ENCODE peak calls at places on chromosomes 11 and 22, in six cellular contexts. One of them, this sample, is unnamed.

GRCh38 chr11:120068114-120068573 is 69.8 kb downstream of the TRIM29 start:
- DNase-seq in AG04450: peak; percentile 0
- DNase-seq in WTC11: no peak
- DNase-seq in IMR-90: peak; percentile 47
- DNase-seq in foreskin keratinocyte: no peak
- DNase-seq in activated B cell treated with CpG ODN at 0.5 μM for 24 hours: no peak
- DNase-seq in this sample: no peak

GRCh38 chr11:32508780-32509179 is 73.4 kb upstream of the WT1 start:
- DNase-seq in WTC11: no peak
- DNase-seq in activated B cell treated with CpG ODN at 0.5 μM for 24 hours: no peak
- DNase-seq in IMR-90: no peak
- DNase-seq in AG04450: no peak
- DNase-seq in foreskin keratinocyte: no peak
- DNase-seq in this sample: no peak

GRCh38 chr11:35354644-35355043 is 64.7 kb downstream of the SLC1A2 start:
- DNase-seq in activated B cell treated with CpG ODN at 0.5 μM for 24 hours: no peak
- DNase-seq in foreskin keratinocyte: no peak
- DNase-seq in WTC11: no peak
- DNase-seq in AG04450: no peak
- DNase-seq in IMR-90: peak; percentile 38
- DNase-seq in this sample: no peak

GRCh38 chr11:109508185-109508584 is 86.2 kb downstream of the C11orf87 start:
- DNase-seq in IMR-90: no peak
- DNase-seq in WTC11: no peak
- DNase-seq in activated B cell treated with CpG ODN at 0.5 μM for 24 hours: no peak
- DNase-seq in AG04450: no peak
- DNase-seq in foreskin keratinocyte: no peak
- DNase-seq in this sample: no peak

GRCh38 chr22:19554834-19555404 is 30.7 kb upstream of the CLDN5 start:
- DNase-seq in activated B cell treated with CpG ODN at 0.5 μM for 24 hours: no peak
- DNase-seq in IMR-90: peak; percentile 35
- DNase-seq in foreskin keratinocyte: no peak
- DNase-seq in WTC11: peak; percentile 74
- DNase-seq in AG04450: no peak
- DNase-seq in this sample: no peak

GRCh38 chr11:116581349-116581748 is 191.4 kb downstream of the BUD13 start:
- DNase-seq in WTC11: no peak
- DNase-seq in activated B cell treated with CpG ODN at 0.5 μM for 24 hours: no peak
- DNase-seq in IMR-90: no peak
- DNase-seq in foreskin keratinocyte: no peak
- DNase-seq in AG04450: no peak
- DNase-seq in this sample: no peak

GRCh38 chr11:134794192-134794591 is 382.1 kb upstream of the B3GAT1 start:
- DNase-seq in WTC11: no peak
- DNase-seq in foreskin keratinocyte: no peak
- DNase-seq in IMR-90: no peak
- DNase-seq in AG04450: no peak
- DNase-seq in activated B cell treated with CpG ODN at 0.5 μM for 24 hours: no peak
- DNase-seq in this sample: no peak

GRCh38 chr11:93085097-93085496 is 112.7 kb downstream of the SLC36A4 start:
- DNase-seq in IMR-90: peak; percentile 44
- DNase-seq in AG04450: no peak
- DNase-seq in foreskin keratinocyte: no peak
- DNase-seq in WTC11: no peak
- DNase-seq in activated B cell treated with CpG ODN at 0.5 μM for 24 hours: no peak
- DNase-seq in this sample: peak; percentile 18

GRCh38 chr11:59255281-59255680 is 42.6 kb upstream of the MPEG1 start:
- DNase-seq in IMR-90: no peak
- DNase-seq in activated B cell treated with CpG ODN at 0.5 μM for 24 hours: no peak
- DNase-seq in WTC11: no peak
- DNase-seq in AG04450: no peak
- DNase-seq in foreskin keratinocyte: no peak
- DNase-seq in this sample: no peak

GRCh38 chr11:121420398-121420797 is 31.7 kb upstream of the SORL1 start:
- DNase-seq in IMR-90: no peak
- DNase-seq in AG04450: no peak
- DNase-seq in WTC11: no peak
- DNase-seq in activated B cell treated with CpG ODN at 0.5 μM for 24 hours: no peak
- DNase-seq in foreskin keratinocyte: no peak
- DNase-seq in this sample: no peak

GRCh38 chr11:35619754-35620640 is 1.7 kb downstream of the FJX1 start:
- DNase-seq in activated B cell treated with CpG ODN at 0.5 μM for 24 hours: peak; percentile 16
- DNase-seq in AG04450: no peak
- DNase-seq in foreskin keratinocyte: no peak
- DNase-seq in IMR-90: peak; percentile 45
- DNase-seq in WTC11: peak; percentile 71
- DNase-seq in this sample: no peak

GRCh38 chr11:2919837-2920236 is 9.4 kb downstream of the PHLDA2 start:
- DNase-seq in AG04450: no peak
- DNase-seq in IMR-90: no peak
- DNase-seq in WTC11: no peak
- DNase-seq in foreskin keratinocyte: no peak
- DNase-seq in activated B cell treated with CpG ODN at 0.5 μM for 24 hours: no peak
- DNase-seq in this sample: no peak

GRCh38 chr22:47918276-47918928 is 1156.0 kb downstream of the TBC1D22A start:
- DNase-seq in activated B cell treated with CpG ODN at 0.5 μM for 24 hours: no peak
- DNase-seq in IMR-90: no peak
- DNase-seq in WTC11: no peak
- DNase-seq in foreskin keratinocyte: no peak
- DNase-seq in AG04450: no peak
- DNase-seq in this sample: no peak

GRCh38 chr22:29328055-29328454 is 12.6 kb upstream of the RASL10A start:
- DNase-seq in foreskin keratinocyte: no peak
- DNase-seq in WTC11: no peak
- DNase-seq in AG04450: no peak
- DNase-seq in activated B cell treated with CpG ODN at 0.5 μM for 24 hours: no peak
- DNase-seq in IMR-90: no peak
- DNase-seq in this sample: no peak

GRCh38 chr11:93133710-93134109 is 64.1 kb downstream of the SLC36A4 start:
- DNase-seq in activated B cell treated with CpG ODN at 0.5 μM for 24 hours: no peak
- DNase-seq in AG04450: peak; percentile 50
- DNase-seq in WTC11: no peak
- DNase-seq in IMR-90: peak; percentile 82
- DNase-seq in foreskin keratinocyte: no peak
- DNase-seq in this sample: no peak

GRCh38 chr11:15493066-15493465 is 378.3 kb downstream of the INSC start:
- DNase-seq in AG04450: no peak
- DNase-seq in foreskin keratinocyte: no peak
- DNase-seq in activated B cell treated with CpG ODN at 0.5 μM for 24 hours: no peak
- DNase-seq in IMR-90: peak; percentile 2
- DNase-seq in WTC11: no peak
- DNase-seq in this sample: no peak

GRCh38 chr11:124946735-124947141 is 7.3 kb upstream of the CCDC15 start:
- DNase-seq in WTC11: no peak
- DNase-seq in foreskin keratinocyte: peak; percentile 68
- DNase-seq in AG04450: no peak
- DNase-seq in activated B cell treated with CpG ODN at 0.5 μM for 24 hours: no peak
- DNase-seq in IMR-90: peak; percentile 40
- DNase-seq in this sample: peak; percentile 47

GRCh38 chr11:6530848-6531247 is 33.8 kb downstream of the DNHD1 start:
- DNase-seq in IMR-90: peak; percentile 17
- DNase-seq in activated B cell treated with CpG ODN at 0.5 μM for 24 hours: no peak
- DNase-seq in AG04450: no peak
- DNase-seq in foreskin keratinocyte: no peak
- DNase-seq in WTC11: no peak
- DNase-seq in this sample: no peak

GRCh38 chr11:64152841-64153691 is 12.8 kb downstream of the MACROD1 start:
- DNase-seq in foreskin keratinocyte: no peak
- DNase-seq in AG04450: no peak
- DNase-seq in IMR-90: peak; percentile 20
- DNase-seq in WTC11: peak; percentile 78
- DNase-seq in activated B cell treated with CpG ODN at 0.5 μM for 24 hours: peak; percentile 77
- DNase-seq in this sample: peak; percentile 4

GRCh38 chr11:122853261-122853660 is 15.0 kb downstream of the CRTAM start:
- DNase-seq in WTC11: no peak
- DNase-seq in activated B cell treated with CpG ODN at 0.5 μM for 24 hours: no peak
- DNase-seq in IMR-90: peak; percentile 25
- DNase-seq in foreskin keratinocyte: no peak
- DNase-seq in AG04450: no peak
- DNase-seq in this sample: no peak

GRCh38 chr11:41534861-41535260 is 75.4 kb upstream of the LRRC4C start:
- DNase-seq in activated B cell treated with CpG ODN at 0.5 μM for 24 hours: no peak
- DNase-seq in foreskin keratinocyte: peak; percentile 34
- DNase-seq in IMR-90: no peak
- DNase-seq in AG04450: no peak
- DNase-seq in WTC11: no peak
- DNase-seq in this sample: no peak

GRCh38 chr11:117875397-117876048 is 935 bp downstream of the FXYD6 start:
- DNase-seq in IMR-90: no peak
- DNase-seq in activated B cell treated with CpG ODN at 0.5 μM for 24 hours: no peak
- DNase-seq in foreskin keratinocyte: no peak
- DNase-seq in WTC11: no peak
- DNase-seq in AG04450: no peak
- DNase-seq in this sample: no peak

GRCh38 chr11:10725114-10725906 is 25.7 kb upstream of the CTR9 start:
- DNase-seq in IMR-90: peak; percentile 86
- DNase-seq in activated B cell treated with CpG ODN at 0.5 μM for 24 hours: no peak
- DNase-seq in WTC11: no peak
- DNase-seq in foreskin keratinocyte: peak; percentile 93
- DNase-seq in AG04450: peak; percentile 23
- DNase-seq in this sample: no peak

GRCh38 chr11:44382118-44382517 is 72.2 kb upstream of the ALX4 start:
- DNase-seq in WTC11: no peak
- DNase-seq in activated B cell treated with CpG ODN at 0.5 μM for 24 hours: no peak
- DNase-seq in AG04450: no peak
- DNase-seq in foreskin keratinocyte: no peak
- DNase-seq in IMR-90: no peak
- DNase-seq in this sample: no peak

GRCh38 chr11:65786786-65787636 is at the start of gene OVOL1:
- DNase-seq in IMR-90: no peak
- DNase-seq in foreskin keratinocyte: no peak
- DNase-seq in WTC11: peak; percentile 82
- DNase-seq in AG04450: no peak
- DNase-seq in activated B cell treated with CpG ODN at 0.5 μM for 24 hours: peak; percentile 31
- DNase-seq in this sample: no peak

GRCh38 chr22:48575567-48576332 is 1251.9 kb downstream of the BRD1 start:
- DNase-seq in activated B cell treated with CpG ODN at 0.5 μM for 24 hours: no peak
- DNase-seq in IMR-90: no peak
- DNase-seq in WTC11: no peak
- DNase-seq in AG04450: no peak
- DNase-seq in foreskin keratinocyte: no peak
- DNase-seq in this sample: no peak

DNA sequence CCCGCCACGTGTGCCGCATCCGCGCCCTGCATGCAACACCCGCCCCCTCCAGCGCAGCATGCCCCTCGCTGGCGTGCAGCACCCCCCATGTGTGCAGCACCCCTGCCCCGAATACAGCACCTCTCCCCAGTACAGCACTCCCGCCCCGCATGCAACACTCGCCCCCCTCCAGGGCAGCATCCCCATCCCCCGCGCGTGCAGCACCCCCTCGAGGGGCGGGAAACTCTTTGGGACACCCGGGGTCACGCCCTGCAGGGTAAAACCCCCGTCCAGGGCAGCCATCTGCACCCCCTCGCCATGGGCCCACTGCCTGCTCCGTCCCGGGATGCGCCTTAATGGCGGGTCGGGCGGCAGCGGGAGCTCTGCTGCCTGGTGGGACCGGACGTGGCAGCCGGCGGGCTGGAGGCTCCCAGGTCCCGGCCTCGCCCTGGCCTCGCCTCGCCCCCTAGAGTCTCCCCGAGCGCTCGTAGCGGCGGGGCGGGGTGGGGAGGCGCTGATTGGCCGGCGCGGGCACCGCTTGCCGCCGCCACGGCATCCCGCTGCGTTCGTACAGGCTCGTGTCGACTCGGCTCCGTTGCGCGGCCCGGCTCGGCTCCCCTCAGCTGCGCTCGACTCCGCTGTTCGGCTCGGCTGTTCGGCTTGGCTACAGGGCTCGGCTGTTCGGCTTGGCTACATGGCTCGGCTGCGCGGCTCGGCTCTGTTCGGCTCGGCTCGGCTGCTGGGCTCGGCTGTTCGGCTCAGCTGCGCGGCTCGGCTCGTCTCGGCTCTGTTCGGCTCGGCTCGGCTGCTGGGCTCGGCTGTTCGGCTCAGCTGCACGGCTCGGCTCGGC is 417 bp upstream of the BRSK2 start:
- DNase-seq in foreskin keratinocyte: peak; percentile 62
- DNase-seq in activated B cell treated with CpG ODN at 0.5 μM for 24 hours: peak; percentile 94
- DNase-seq in WTC11: peak; percentile 98
- DNase-seq in AG04450: peak; percentile 89
- DNase-seq in IMR-90: peak; percentile 93
- DNase-seq in this sample: peak; percentile 84
- TF ChIP-seq CTCF in foreskin keratinocyte: peak; percentile 45
- TF ChIP-seq CTCF in activated B cell treated with CpG ODN at 0.5 μM for 24 hours: no peak
- TF ChIP-seq CTCF in WTC11: no peak
- TF ChIP-seq CTCF in AG04450: peak; percentile 17
- TF ChIP-seq CTCF in IMR-90: peak; percentile 27
- TF ChIP-seq CTCF in this sample: no peak

GRCh38 chr22:22144858-22145257 is 99.7 kb upstream of the VPREB1 start:
- DNase-seq in WTC11: no peak
- DNase-seq in foreskin keratinocyte: no peak
- DNase-seq in activated B cell treated with CpG ODN at 0.5 μM for 24 hours: no peak
- DNase-seq in AG04450: no peak
- DNase-seq in IMR-90: peak; percentile 24
- DNase-seq in this sample: no peak
- TF ChIP-seq CTCF in WTC11: no peak
- TF ChIP-seq CTCF in foreskin keratinocyte: peak; percentile 47
- TF ChIP-seq CTCF in activated B cell treated with CpG ODN at 0.5 μM for 24 hours: no peak
- TF ChIP-seq CTCF in AG04450: peak; percentile 55
- TF ChIP-seq CTCF in IMR-90: peak; percentile 41
- TF ChIP-seq CTCF in this sample: no peak

DNA sequence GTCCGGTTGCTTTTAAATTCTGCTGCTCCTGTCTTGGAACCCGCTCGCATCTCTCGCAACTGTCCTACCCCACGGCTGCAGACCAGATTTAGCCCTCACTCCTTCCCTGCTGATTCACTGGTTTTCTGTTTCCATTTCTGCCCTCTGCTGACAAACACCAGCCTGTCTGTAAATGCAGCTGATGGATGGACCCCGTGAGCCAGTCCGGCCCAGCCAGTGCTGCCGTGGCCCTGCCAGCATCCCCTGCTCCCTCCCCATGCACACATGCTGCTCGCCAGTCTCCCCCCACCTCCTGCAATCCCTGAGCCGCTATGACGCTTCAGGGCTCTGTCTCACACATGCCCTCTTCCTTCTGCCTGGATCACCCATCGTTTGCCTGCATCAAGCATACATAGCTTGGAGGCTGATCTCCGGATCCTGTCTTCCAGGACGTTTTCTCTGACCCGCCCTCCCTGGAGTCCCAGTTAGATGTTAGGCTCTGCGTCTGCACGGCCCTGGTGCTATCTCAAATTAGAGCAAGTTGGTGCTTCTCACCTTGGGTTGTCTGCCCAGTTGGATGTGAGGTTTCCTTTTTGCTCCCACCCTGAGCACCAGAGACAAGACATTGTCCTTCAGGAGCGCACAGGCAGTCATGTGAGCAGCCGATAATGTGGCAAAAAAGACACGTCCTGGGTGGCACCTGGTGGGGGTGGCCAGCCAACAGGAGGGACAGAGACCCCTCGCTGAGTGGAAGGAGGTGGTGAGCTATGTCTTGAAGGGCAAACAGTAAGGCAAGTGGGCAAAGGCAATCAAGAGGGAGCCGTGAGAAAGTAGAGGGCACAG is 4.3 kb upstream of the ACR start:
- DNase-seq in activated B cell treated with CpG ODN at 0.5 μM for 24 hours: no peak
- DNase-seq in foreskin keratinocyte: no peak
- DNase-seq in AG04450: peak; percentile 26
- DNase-seq in IMR-90: peak; percentile 59
- DNase-seq in WTC11: peak; percentile 9
- DNase-seq in this sample: no peak
- TF ChIP-seq CTCF in activated B cell treated with CpG ODN at 0.5 μM for 24 hours: no peak
- TF ChIP-seq CTCF in foreskin keratinocyte: no peak
- TF ChIP-seq CTCF in AG04450: peak; percentile 9
- TF ChIP-seq CTCF in IMR-90: peak; percentile 10
- TF ChIP-seq CTCF in WTC11: no peak
- TF ChIP-seq CTCF in this sample: no peak

GRCh38 chr22:41245917-41246499 is 5.3 kb upstream of the CHADL start:
- DNase-seq in foreskin keratinocyte: no peak
- DNase-seq in activated B cell treated with CpG ODN at 0.5 μM for 24 hours: no peak
- DNase-seq in AG04450: no peak
- DNase-seq in IMR-90: no peak
- DNase-seq in WTC11: peak; percentile 72
- DNase-seq in this sample: no peak
- TF ChIP-seq CTCF in foreskin keratinocyte: peak; percentile 45
- TF ChIP-seq CTCF in activated B cell treated with CpG ODN at 0.5 μM for 24 hours: no peak
- TF ChIP-seq CTCF in AG04450: no peak
- TF ChIP-seq CTCF in IMR-90: no peak
- TF ChIP-seq CTCF in WTC11: peak; percentile 35
- TF ChIP-seq CTCF in this sample: no peak